ENCODE peak calls at places on chromosome 7, in eight cellular contexts. D is colonic mucosa; O is fibroblast of the aortic adventitia; A is activated CD8-positive, alpha-beta memory T cell treated with anti-CD3 and anti-CD28 coated beads for 48 hours; E is effector memory CD8-positive, alpha-beta T cell; F is HuH-7; W is ovary; X is left lobe of liver. B is an unnamed sample.

GRCh38 chr7:24715661-24716479 is 41.4 kb downstream of the GSDME start:
- DNase-seq in D (no peak), O (no peak), A (no peak), E (no peak), F (peak; percentile 67), W (no peak), X (no peak), B (no peak)

GRCh38 chr7:24912874-24913514 is 67.0 kb downstream of the OSBPL3 start:
- DNase-seq in D (no peak), O (no peak), A (no peak), E (no peak), F (no peak), W (no peak), X (no peak), B (no peak)

GRCh38 chr7:88040694-88041093 is 106.6 kb downstream of the ADAM22 start:
- DNase-seq in D (no peak), O (peak; percentile 7), A (no peak), E (no peak), F (no peak), W (no peak), X (no peak), B (no peak)

GRCh38 chr7:131183611-131184119 is 144.0 kb upstream of the MKLN1 start:
- DNase-seq in D (no peak), O (peak; percentile 75), A (no peak), E (peak; percentile 9), F (no peak), W (no peak), X (no peak), B (no peak)

GRCh38 chr7:98214811-98215321 is 3.6 kb downstream of the BHLHA15 start:
- DNase-seq in D (no peak), O (no peak), A (no peak), E (no peak), F (no peak), W (no peak), X (no peak), B (peak; percentile 20)

GRCh38 chr7:13044309-13044708 is 356.9 kb downstream of the ARL4A start:
- DNase-seq in D (no peak), O (no peak), A (no peak), E (no peak), F (no peak), W (no peak), X (no peak), B (no peak)

GRCh38 chr7:159157714-159158113 is 13.0 kb upstream of the VIPR2 start:
- DNase-seq in D (no peak), O (no peak), A (no peak), E (no peak), F (no peak), W (no peak), X (no peak), B (no peak)

GRCh38 chr7:151244156-151244870 is 4.2 kb downstream of the SMARCD3 start:
- DNase-seq in D (peak; percentile 57), O (peak; percentile 72), A (no peak), E (peak; percentile 65), F (peak; percentile 91), W (no peak), X (no peak), B (peak; percentile 45)

GRCh38 chr7:45192546-45193177 is 35.1 kb downstream of the RAMP3 start:
- DNase-seq in D (no peak), O (no peak), A (no peak), E (no peak), F (no peak), W (no peak), X (peak; percentile 14), B (no peak)

GRCh38 chr7:7185382-7185989 is 3.1 kb downstream of the C1GALT1 start:
- DNase-seq in D (no peak), O (no peak), A (no peak), E (no peak), F (no peak), W (no peak), X (no peak), B (no peak)

GRCh38 chr7:67267914-67268313 is 271.3 kb downstream of the TYW1 start:
- DNase-seq in D (no peak), O (no peak), A (no peak), E (no peak), F (no peak), W (no peak), X (no peak), B (no peak)

GRCh38 chr7:148806187-148806586 is 77.9 kb downstream of the EZH2 start:
- DNase-seq in D (no peak), O (no peak), A (no peak), E (no peak), F (no peak), W (no peak), X (no peak), B (no peak)

GRCh38 chr7:13144622-13145021 is 457.2 kb downstream of the ARL4A start:
- DNase-seq in D (no peak), O (peak; percentile 55), A (no peak), E (no peak), F (no peak), W (no peak), X (no peak), B (no peak)

GRCh38 chr7:41755100-41755499 is 52.2 kb upstream of the INHBA start:
- DNase-seq in D (no peak), O (no peak), A (no peak), E (no peak), F (no peak), W (no peak), X (no peak), B (no peak)

GRCh38 chr7:120060283-120060682 is 212.7 kb upstream of the KCND2 start:
- DNase-seq in D (no peak), O (peak; percentile 61), A (no peak), E (no peak), F (no peak), W (no peak), X (no peak), B (no peak)

GRCh38 chr7:137753067-137753466 is 93.7 kb downstream of the DGKI start:
- DNase-seq in D (no peak), O (no peak), A (no peak), E (no peak), F (no peak), W (no peak), X (no peak), B (no peak)

GRCh38 chr7:101075646-101076045 is 9.6 kb upstream of the TRIM56 start:
- DNase-seq in D (no peak), O (no peak), A (no peak), E (no peak), F (no peak), W (no peak), X (no peak), B (no peak)

GRCh38 chr7:106418526-106418925 is 133.7 kb upstream of the NAMPT start:
- DNase-seq in D (no peak), O (peak; percentile 36), A (no peak), E (no peak), F (no peak), W (no peak), X (no peak), B (no peak)

GRCh38 chr7:131320603-131321002 is 7.1 kb upstream of the MKLN1 start:
- DNase-seq in D (no peak), O (no peak), A (no peak), E (no peak), F (no peak), W (no peak), X (no peak), B (no peak)

GRCh38 chr7:112763298-112763697 is 26.9 kb downstream of the TMEM168 start:
- DNase-seq in D (no peak), O (no peak), A (no peak), E (no peak), F (no peak), W (no peak), X (no peak), B (no peak)

GRCh38 chr7:2908103-2908683 is 64.1 kb upstream of the GNA12 start:
- DNase-seq in D (no peak), O (no peak), A (no peak), E (no peak), F (no peak), W (no peak), X (no peak), B (no peak)

GRCh38 chr7:36671432-36671829 is 52.9 kb downstream of the AOAH start:
- DNase-seq in D (no peak), O (no peak), A (no peak), E (no peak), F (no peak), W (no peak), X (no peak), B (no peak)

GRCh38 chr7:121083138-121083789 is 94.8 kb downstream of the CPED1 start:
- DNase-seq in D (no peak), O (peak; percentile 80), A (no peak), E (no peak), F (no peak), W (no peak), X (no peak), B (no peak)

GRCh38 chr7:81159402-81159801 is 240.6 kb upstream of the SEMA3C start:
- DNase-seq in D (no peak), O (peak; percentile 16), A (no peak), E (no peak), F (no peak), W (no peak), X (no peak), B (no peak)

GRCh38 chr7:114903131-114903530 is 18.8 kb upstream of the MDFIC start:
- DNase-seq in D (no peak), O (no peak), A (no peak), E (no peak), F (no peak), W (no peak), X (no peak), B (no peak)

GRCh38 chr7:151688236-151688780 is 168.6 kb upstream of the RHEB start:
- DNase-seq in D (no peak), O (no peak), A (no peak), E (no peak), F (no peak), W (no peak), X (no peak), B (no peak)

GRCh38 chr7:4681922-4682620 is at the start of gene FOXK1:
- DNase-seq in D (peak; percentile 67), O (peak; percentile 61), A (peak; percentile 36), E (peak; percentile 79), F (peak; percentile 73), W (peak; percentile 82), X (peak; percentile 71), B (peak; percentile 71)

GRCh38 chr7:48094861-48095293 is 5.8 kb downstream of the UPP1 start:
- DNase-seq in D (no peak), O (peak; percentile 75), A (no peak), E (no peak), F (no peak), W (no peak), X (no peak), B (no peak)

GRCh38 chr7:47787249-47788069 is 160.8 kb downstream of the PKD1L1 start:
- DNase-seq in D (no peak), O (no peak), A (no peak), E (no peak), F (no peak), W (no peak), X (no peak), B (no peak)

GRCh38 chr7:120740348-120740747 is 117.6 kb downstream of the TSPAN12 start:
- DNase-seq in D (no peak), O (peak; percentile 53), A (no peak), E (no peak), F (no peak), W (no peak), X (no peak), B (no peak)

GRCh38 chr7:114048386-114049235 is 129.8 kb upstream of the PPP1R3A start:
- DNase-seq in D (no peak), O (peak; percentile 38), A (no peak), E (no peak), F (peak; percentile 64), W (no peak), X (no peak), B (peak; percentile 20)

GRCh38 chr7:129073204-129073603 is 18.3 kb upstream of the TNPO3 start:
- DNase-seq in D (no peak), O (no peak), A (no peak), E (no peak), F (no peak), W (no peak), X (no peak), B (no peak)

GRCh38 chr7:107309296-107309695 is 140.5 kb downstream of the HBP1 start:
- DNase-seq in D (no peak), O (no peak), A (no peak), E (no peak), F (no peak), W (no peak), X (no peak), B (no peak)

GRCh38 chr7:132276986-132277716 is 299.1 kb downstream of the PLXNA4 start:
- DNase-seq in D (no peak), O (peak; percentile 6), A (no peak), E (no peak), F (no peak), W (no peak), X (no peak), B (no peak)